ENCODE peak calls at places on chromosomes 11 and 22, in ten cellular contexts. One of them, this sample, is unnamed.

GRCh38 chr22:33785283-33785991 is 134.8 kb downstream of the LARGE1 start:
- DNase-seq in Caco-2: no peak
- DNase-seq in foreskin fibroblast: no peak
- DNase-seq in spleen: no peak
- DNase-seq in HL-60: no peak
- DNase-seq in thyroid gland: no peak
- DNase-seq in pancreas: no peak
- DNase-seq in AG04449: peak
- DNase-seq in fibroblast of lung: peak
- DNase-seq in astrocyte of the spinal cord: peak
- DNase-seq in this sample: peak

GRCh38 chr11:76236092-76237026 is 30.1 kb upstream of the WNT11 start:
- DNase-seq in AG04449: no peak
- DNase-seq in pancreas: no peak
- DNase-seq in fibroblast of lung: peak
- DNase-seq in spleen: peak
- DNase-seq in astrocyte of the spinal cord: no peak
- DNase-seq in thyroid gland: no peak
- DNase-seq in foreskin fibroblast: peak
- DNase-seq in Caco-2: no peak
- DNase-seq in HL-60: peak
- DNase-seq in this sample: peak

GRCh38 chr11:124538019-124538418 is 5.4 kb downstream of the OR8B12 start:
- DNase-seq in HL-60: no peak
- DNase-seq in AG04449: peak
- DNase-seq in astrocyte of the spinal cord: peak
- DNase-seq in spleen: no peak
- DNase-seq in foreskin fibroblast: peak
- DNase-seq in Caco-2: no peak
- DNase-seq in pancreas: no peak
- DNase-seq in thyroid gland: no peak
- DNase-seq in fibroblast of lung: peak
- DNase-seq in this sample: no peak

GRCh38 chr22:50526849-50527801 is 1.7 kb upstream of the SCO2 start:
- DNase-seq in HL-60: peak
- DNase-seq in fibroblast of lung: peak
- DNase-seq in spleen: peak
- DNase-seq in pancreas: peak
- DNase-seq in astrocyte of the spinal cord: no peak
- DNase-seq in AG04449: no peak
- DNase-seq in foreskin fibroblast: no peak
- DNase-seq in Caco-2: peak
- DNase-seq in thyroid gland: no peak
- DNase-seq in this sample: peak

GRCh38 chr11:73040046-73040445 is 102.1 kb downstream of the FCHSD2 start:
- DNase-seq in thyroid gland: no peak
- DNase-seq in spleen: no peak
- DNase-seq in HL-60: no peak
- DNase-seq in AG04449: no peak
- DNase-seq in Caco-2: no peak
- DNase-seq in fibroblast of lung: no peak
- DNase-seq in foreskin fibroblast: no peak
- DNase-seq in pancreas: no peak
- DNase-seq in astrocyte of the spinal cord: no peak
- DNase-seq in this sample: no peak

GRCh38 chr22:26416670-26417270 is 12.3 kb upstream of the ASPHD2 start:
- DNase-seq in spleen: no peak
- DNase-seq in Caco-2: peak
- DNase-seq in AG04449: peak
- DNase-seq in astrocyte of the spinal cord: peak
- DNase-seq in HL-60: no peak
- DNase-seq in thyroid gland: no peak
- DNase-seq in pancreas: no peak
- DNase-seq in foreskin fibroblast: peak
- DNase-seq in fibroblast of lung: peak
- DNase-seq in this sample: no peak

GRCh38 chr11:22666700-22667439 is 459 bp downstream of the GAS2 start:
- DNase-seq in Caco-2: peak
- DNase-seq in foreskin fibroblast: no peak
- DNase-seq in AG04449: no peak
- DNase-seq in thyroid gland: peak
- DNase-seq in pancreas: peak
- DNase-seq in spleen: peak
- DNase-seq in fibroblast of lung: peak
- DNase-seq in HL-60: no peak
- DNase-seq in astrocyte of the spinal cord: peak
- DNase-seq in this sample: peak

GRCh38 chr22:45201678-45202332 is 38.1 kb downstream of the NUP50 start:
- DNase-seq in pancreas: no peak
- DNase-seq in fibroblast of lung: peak
- DNase-seq in spleen: no peak
- DNase-seq in HL-60: no peak
- DNase-seq in AG04449: peak
- DNase-seq in foreskin fibroblast: no peak
- DNase-seq in astrocyte of the spinal cord: peak
- DNase-seq in thyroid gland: no peak
- DNase-seq in Caco-2: peak
- DNase-seq in this sample: no peak

GRCh38 chr22:35589071-35589735 is 27.9 kb downstream of the MB start:
- DNase-seq in AG04449: peak
- DNase-seq in foreskin fibroblast: peak
- DNase-seq in pancreas: no peak
- DNase-seq in thyroid gland: no peak
- DNase-seq in Caco-2: peak
- DNase-seq in spleen: no peak
- DNase-seq in fibroblast of lung: peak
- DNase-seq in astrocyte of the spinal cord: peak
- DNase-seq in HL-60: peak
- DNase-seq in this sample: no peak

GRCh38 chr11:93444671-93445073 is 98.5 kb downstream of the SMCO4 start:
- DNase-seq in Caco-2: peak
- DNase-seq in thyroid gland: peak
- DNase-seq in spleen: no peak
- DNase-seq in astrocyte of the spinal cord: peak
- DNase-seq in HL-60: no peak
- DNase-seq in fibroblast of lung: peak
- DNase-seq in foreskin fibroblast: no peak
- DNase-seq in pancreas: no peak
- DNase-seq in AG04449: no peak
- DNase-seq in this sample: no peak

GRCh38 chr11:88813233-88813915 is 252.4 kb downstream of the GRM5 start:
- DNase-seq in fibroblast of lung: no peak
- DNase-seq in spleen: no peak
- DNase-seq in thyroid gland: no peak
- DNase-seq in Caco-2: no peak
- DNase-seq in AG04449: no peak
- DNase-seq in astrocyte of the spinal cord: no peak
- DNase-seq in pancreas: no peak
- DNase-seq in foreskin fibroblast: no peak
- DNase-seq in HL-60: no peak
- DNase-seq in this sample: peak

GRCh38 chr11:16945671-16946469 is 68.3 kb downstream of the PLEKHA7 start:
- DNase-seq in thyroid gland: peak
- DNase-seq in pancreas: peak
- DNase-seq in Caco-2: peak
- DNase-seq in fibroblast of lung: peak
- DNase-seq in HL-60: peak
- DNase-seq in spleen: peak
- DNase-seq in AG04449: peak
- DNase-seq in foreskin fibroblast: peak
- DNase-seq in astrocyte of the spinal cord: peak
- DNase-seq in this sample: peak

GRCh38 chr11:1307998-1308744 is 1.3 kb downstream of the TOLLIP start:
- DNase-seq in HL-60: no peak
- DNase-seq in Caco-2: no peak
- DNase-seq in pancreas: no peak
- DNase-seq in fibroblast of lung: peak
- DNase-seq in spleen: peak
- DNase-seq in foreskin fibroblast: peak
- DNase-seq in AG04449: no peak
- DNase-seq in astrocyte of the spinal cord: peak
- DNase-seq in thyroid gland: no peak
- DNase-seq in this sample: no peak

GRCh38 chr22:47069270-47069669 is 306.8 kb downstream of the TBC1D22A start:
- DNase-seq in thyroid gland: no peak
- DNase-seq in HL-60: no peak
- DNase-seq in spleen: peak
- DNase-seq in Caco-2: no peak
- DNase-seq in foreskin fibroblast: no peak
- DNase-seq in fibroblast of lung: no peak
- DNase-seq in pancreas: no peak
- DNase-seq in astrocyte of the spinal cord: no peak
- DNase-seq in AG04449: no peak
- DNase-seq in this sample: no peak

GRCh38 chr22:47005506-47006408 is 243.3 kb downstream of the TBC1D22A start:
- DNase-seq in spleen: no peak
- DNase-seq in HL-60: no peak
- DNase-seq in thyroid gland: no peak
- DNase-seq in Caco-2: peak
- DNase-seq in pancreas: no peak
- DNase-seq in astrocyte of the spinal cord: no peak
- DNase-seq in AG04449: no peak
- DNase-seq in fibroblast of lung: no peak
- DNase-seq in foreskin fibroblast: no peak
- DNase-seq in this sample: no peak

GRCh38 chr22:21816787-21817496 is 50.5 kb downstream of the MAPK1 start:
- DNase-seq in thyroid gland: no peak
- DNase-seq in AG04449: peak
- DNase-seq in astrocyte of the spinal cord: peak
- DNase-seq in pancreas: no peak
- DNase-seq in HL-60: peak
- DNase-seq in spleen: no peak
- DNase-seq in foreskin fibroblast: peak
- DNase-seq in fibroblast of lung: peak
- DNase-seq in Caco-2: no peak
- DNase-seq in this sample: peak
- H3K4me3 ChIP-seq in thyroid gland: no peak
- H3K4me3 ChIP-seq in AG04449: no peak
- H3K4me3 ChIP-seq in astrocyte of the spinal cord: no peak
- H3K4me3 ChIP-seq in pancreas: no peak
- H3K4me3 ChIP-seq in HL-60: no peak
- H3K4me3 ChIP-seq in spleen: no peak
- H3K4me3 ChIP-seq in foreskin fibroblast: no peak
- H3K4me3 ChIP-seq in fibroblast of lung: no peak
- H3K4me3 ChIP-seq in Caco-2: no peak
- H3K4me3 ChIP-seq in this sample: no peak

DNA sequence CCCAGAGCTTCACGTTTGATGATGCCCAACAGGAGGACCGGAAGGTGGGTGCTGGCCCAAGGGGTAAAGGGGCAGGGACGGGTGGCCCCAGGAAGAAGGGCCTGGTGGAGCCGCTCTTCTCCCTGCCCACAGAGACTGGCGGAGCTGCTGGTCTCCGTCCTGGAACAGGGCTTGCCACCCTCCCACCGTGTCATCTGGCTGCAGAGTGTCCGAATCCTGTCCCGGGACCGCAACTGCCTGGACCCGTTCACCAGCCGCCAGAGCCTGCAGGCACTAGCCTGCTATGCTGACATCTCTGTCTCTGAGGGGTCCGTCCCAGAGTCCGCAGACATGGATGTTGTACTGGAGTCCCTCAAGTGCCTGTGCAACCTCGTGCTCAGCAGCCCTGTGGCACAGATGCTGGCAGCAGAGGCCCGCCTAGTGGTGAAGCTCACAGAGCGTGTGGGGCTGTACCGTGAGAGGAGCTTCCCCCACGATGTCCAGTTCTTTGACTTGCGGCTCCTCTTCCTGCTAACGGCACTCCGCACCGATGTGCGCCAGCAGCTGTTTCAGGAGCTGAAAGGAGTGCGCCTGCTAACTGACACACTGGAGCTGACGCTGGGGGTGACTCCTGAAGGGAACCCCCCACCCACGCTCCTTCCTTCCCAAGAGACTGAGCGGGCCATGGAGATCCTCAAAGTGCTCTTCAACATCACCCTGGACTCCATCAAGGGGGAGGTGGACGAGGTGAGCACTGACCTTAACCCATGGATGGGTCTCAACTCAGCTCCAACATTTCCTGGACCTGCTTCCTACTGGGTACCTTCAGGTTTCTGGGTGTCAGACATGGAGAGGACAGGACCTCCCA is 2.0 kb downstream of the RIC8A start:
- DNase-seq in AG04449: no peak
- DNase-seq in foreskin fibroblast: peak
- DNase-seq in HL-60: peak
- DNase-seq in Caco-2: no peak
- DNase-seq in thyroid gland: no peak
- DNase-seq in fibroblast of lung: peak
- DNase-seq in astrocyte of the spinal cord: no peak
- DNase-seq in pancreas: no peak
- DNase-seq in spleen: peak
- DNase-seq in this sample: peak
- TF ChIP-seq CTCF in AG04449: peak
- TF ChIP-seq CTCF in foreskin fibroblast: no peak
- TF ChIP-seq CTCF in HL-60: no peak
- TF ChIP-seq CTCF in Caco-2: no peak
- TF ChIP-seq CTCF in thyroid gland: no peak
- TF ChIP-seq CTCF in fibroblast of lung: no peak
- TF ChIP-seq CTCF in astrocyte of the spinal cord: no peak
- TF ChIP-seq CTCF in pancreas: no peak
- TF ChIP-seq CTCF in spleen: no peak
- TF ChIP-seq CTCF in this sample: no peak

GRCh38 chr11:119367661-119368120 is 13.8 kb downstream of the USP2 start:
- DNase-seq in HL-60: peak
- DNase-seq in pancreas: peak
- DNase-seq in foreskin fibroblast: no peak
- DNase-seq in Caco-2: no peak
- DNase-seq in thyroid gland: no peak
- DNase-seq in AG04449: no peak
- DNase-seq in astrocyte of the spinal cord: no peak
- DNase-seq in fibroblast of lung: no peak
- DNase-seq in spleen: peak
- DNase-seq in this sample: no peak
- H3K4me3 ChIP-seq in HL-60: no peak
- H3K4me3 ChIP-seq in pancreas: no peak
- H3K4me3 ChIP-seq in foreskin fibroblast: no peak
- H3K4me3 ChIP-seq in Caco-2: no peak
- H3K4me3 ChIP-seq in thyroid gland: no peak
- H3K4me3 ChIP-seq in AG04449: no peak
- H3K4me3 ChIP-seq in astrocyte of the spinal cord: no peak
- H3K4me3 ChIP-seq in fibroblast of lung: no peak
- H3K4me3 ChIP-seq in spleen: no peak
- H3K4me3 ChIP-seq in this sample: no peak

DNA sequence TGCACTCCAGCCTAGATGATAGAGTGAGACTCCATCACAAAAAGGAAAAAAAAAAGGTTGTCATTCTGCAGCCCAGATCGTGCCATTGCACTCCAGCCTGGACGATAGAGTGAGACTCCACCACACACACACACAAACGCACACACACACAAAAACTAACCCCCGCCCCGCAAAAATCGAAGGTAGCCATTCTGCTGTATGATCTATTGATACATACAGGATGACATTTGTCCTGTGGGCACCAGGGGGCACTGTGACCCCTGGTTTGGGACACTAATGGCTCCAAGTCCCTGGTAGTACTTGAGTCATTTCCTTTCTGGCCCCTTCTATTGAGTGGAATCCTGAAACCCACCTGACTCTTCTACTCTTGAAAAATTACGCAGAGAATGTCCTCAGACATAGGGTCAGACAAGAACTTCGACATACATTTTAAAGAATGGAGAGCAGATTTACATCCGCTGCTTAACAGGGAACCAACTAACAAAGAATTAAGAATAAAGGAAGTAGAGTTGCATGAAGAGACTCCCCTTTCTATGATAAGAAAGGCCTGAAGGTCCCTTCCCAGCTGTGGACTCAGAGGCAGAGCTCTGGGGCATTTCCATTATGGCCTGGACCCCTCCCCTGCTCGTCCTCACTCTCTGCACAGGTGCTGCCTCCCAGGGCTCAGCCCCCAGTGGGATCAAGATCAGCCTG is 35.0 kb upstream of the PRAME start:
- DNase-seq in HL-60: peak
- DNase-seq in AG04449: no peak
- DNase-seq in astrocyte of the spinal cord: peak
- DNase-seq in fibroblast of lung: peak
- DNase-seq in Caco-2: no peak
- DNase-seq in foreskin fibroblast: peak
- DNase-seq in pancreas: peak
- DNase-seq in thyroid gland: peak
- DNase-seq in spleen: peak
- DNase-seq in this sample: peak
- TF ChIP-seq CTCF in HL-60: peak
- TF ChIP-seq CTCF in AG04449: peak
- TF ChIP-seq CTCF in astrocyte of the spinal cord: peak
- TF ChIP-seq CTCF in fibroblast of lung: peak
- TF ChIP-seq CTCF in Caco-2: peak
- TF ChIP-seq CTCF in foreskin fibroblast: peak
- TF ChIP-seq CTCF in pancreas: peak
- TF ChIP-seq CTCF in thyroid gland: peak
- TF ChIP-seq CTCF in spleen: peak
- TF ChIP-seq CTCF in this sample: peak